ENCODE peak calls at places on chromosomes 3 and 15, in four cellular contexts. One of them, this sample, is unnamed.

GRCh38 chr3:73365756-73366397 is 258.9 kb downstream of the PDZRN3 start:
- DNase-seq in AG04450: peak; percentile 29
- DNase-seq in Daoy: peak; percentile 13
- DNase-seq in anterior cingulate cortex: peak; percentile 40
- DNase-seq in this sample: no peak

GRCh38 chr3:186882881-186883685 is 40.6 kb downstream of the ADIPOQ start:
- DNase-seq in AG04450: no peak
- DNase-seq in Daoy: peak; percentile 85
- DNase-seq in anterior cingulate cortex: no peak
- DNase-seq in this sample: peak; percentile 15

GRCh38 chr15:51444807-51445206 is 103.4 kb downstream of the GLDN start:
- DNase-seq in AG04450: no peak
- DNase-seq in Daoy: no peak
- DNase-seq in anterior cingulate cortex: no peak
- DNase-seq in this sample: no peak

GRCh38 chr15:72554471-72555425 is 80.6 kb downstream of the ARIH1 start:
- DNase-seq in AG04450: peak; percentile 38
- DNase-seq in Daoy: peak; percentile 78
- DNase-seq in anterior cingulate cortex: no peak
- DNase-seq in this sample: no peak

GRCh38 chr15:82176528-82176927 is 86.0 kb downstream of the EFL1 start:
- DNase-seq in AG04450: no peak
- DNase-seq in Daoy: no peak
- DNase-seq in anterior cingulate cortex: no peak
- DNase-seq in this sample: peak; percentile 4

GRCh38 chr15:57237282-57237642 is 139.0 kb upstream of the CGNL1 start:
- DNase-seq in AG04450: no peak
- DNase-seq in Daoy: no peak
- DNase-seq in anterior cingulate cortex: no peak
- DNase-seq in this sample: no peak

GRCh38 chr15:31338318-31338878 is 11.8 kb downstream of the KLF13 start:
- DNase-seq in AG04450: no peak
- DNase-seq in Daoy: peak; percentile 37
- DNase-seq in anterior cingulate cortex: no peak
- DNase-seq in this sample: no peak

GRCh38 chr3:99638244-99638948 is at the start of gene COL8A1:
- DNase-seq in AG04450: peak; percentile 47
- DNase-seq in Daoy: peak; percentile 69
- DNase-seq in anterior cingulate cortex: no peak
- DNase-seq in this sample: no peak

GRCh38 chr3:50264964-50265485 is 3.9 kb upstream of the SEMA3B start:
- DNase-seq in AG04450: no peak
- DNase-seq in Daoy: no peak
- DNase-seq in anterior cingulate cortex: no peak
- DNase-seq in this sample: no peak

GRCh38 chr3:27507515-27508266 is 23.5 kb upstream of the SLC4A7 start:
- DNase-seq in AG04450: no peak
- DNase-seq in Daoy: no peak
- DNase-seq in anterior cingulate cortex: no peak
- DNase-seq in this sample: no peak

GRCh38 chr15:89114974-89115373 is 26.7 kb downstream of the ABHD2 start:
- DNase-seq in AG04450: peak; percentile 38
- DNase-seq in Daoy: no peak
- DNase-seq in anterior cingulate cortex: no peak
- DNase-seq in this sample: no peak

GRCh38 chr3:148723591-148723990 is 25.9 kb downstream of the AGTR1 start:
- DNase-seq in AG04450: peak; percentile 21
- DNase-seq in Daoy: peak; percentile 33
- DNase-seq in anterior cingulate cortex: no peak
- DNase-seq in this sample: no peak

GRCh38 chr3:126208618-126209256 is 28.4 kb upstream of the ALDH1L1 start:
- DNase-seq in AG04450: peak; percentile 80
- DNase-seq in Daoy: peak; percentile 97
- DNase-seq in anterior cingulate cortex: no peak
- DNase-seq in this sample: peak; percentile 64

GRCh38 chr15:80309769-80310384 is 57.9 kb upstream of the CTXND1 start:
- DNase-seq in AG04450: no peak
- DNase-seq in Daoy: peak; percentile 15
- DNase-seq in anterior cingulate cortex: no peak
- DNase-seq in this sample: peak; percentile 11

GRCh38 chr3:195195321-195196209 is 75.4 kb downstream of the XXYLT1 start:
- DNase-seq in AG04450: no peak
- DNase-seq in Daoy: no peak
- DNase-seq in anterior cingulate cortex: peak; percentile 57
- DNase-seq in this sample: no peak

GRCh38 chr3:187318819-187319616 is 27.5 kb upstream of the MASP1 start:
- DNase-seq in AG04450: peak; percentile 44
- DNase-seq in Daoy: peak; percentile 80
- DNase-seq in anterior cingulate cortex: no peak
- DNase-seq in this sample: peak; percentile 66

GRCh38 chr3:100266531-100266930 is 5.7 kb downstream of the TBC1D23 start:
- DNase-seq in AG04450: no peak
- DNase-seq in Daoy: no peak
- DNase-seq in anterior cingulate cortex: no peak
- DNase-seq in this sample: no peak

GRCh38 chr15:51368751-51369450 is 27.4 kb downstream of the GLDN start:
- DNase-seq in AG04450: peak; percentile 81
- DNase-seq in Daoy: peak; percentile 88
- DNase-seq in anterior cingulate cortex: no peak
- DNase-seq in this sample: peak; percentile 5

GRCh38 chr3:82942041-82942440 is 1180.6 kb upstream of the GBE1 start:
- DNase-seq in AG04450: no peak
- DNase-seq in Daoy: no peak
- DNase-seq in anterior cingulate cortex: no peak
- DNase-seq in this sample: peak; percentile 6

GRCh38 chr3:72181231-72181630 is 396.3 kb upstream of the PROK2 start:
- DNase-seq in AG04450: no peak
- DNase-seq in Daoy: no peak
- DNase-seq in anterior cingulate cortex: no peak
- DNase-seq in this sample: no peak

GRCh38 chr3:99789322-99789721 is 28.3 kb upstream of the CMSS1 start:
- DNase-seq in AG04450: peak; percentile 16
- DNase-seq in Daoy: peak; percentile 66
- DNase-seq in anterior cingulate cortex: no peak
- DNase-seq in this sample: peak; percentile 81

GRCh38 chr3:133230191-133230590 is 169.7 kb upstream of the BFSP2 start:
- DNase-seq in AG04450: no peak
- DNase-seq in Daoy: peak; percentile 5
- DNase-seq in anterior cingulate cortex: no peak
- DNase-seq in this sample: no peak

GRCh38 chr3:72380711-72381508 is 467.3 kb downstream of the SHQ1 start:
- DNase-seq in AG04450: no peak
- DNase-seq in Daoy: no peak
- DNase-seq in anterior cingulate cortex: no peak
- DNase-seq in this sample: no peak

GRCh38 chr3:14338898-14339458 is 63.4 kb upstream of the SLC6A6 start:
- DNase-seq in AG04450: no peak
- DNase-seq in Daoy: no peak
- DNase-seq in anterior cingulate cortex: no peak
- DNase-seq in this sample: no peak

GRCh38 chr15:52040167-52040900 is 21.3 kb downstream of the MAPK6 start:
- DNase-seq in AG04450: no peak
- DNase-seq in Daoy: no peak
- DNase-seq in anterior cingulate cortex: peak; percentile 3
- DNase-seq in this sample: peak; percentile 67

GRCh38 chr3:100069472-100069871 is 44.8 kb downstream of the FILIP1L start:
- DNase-seq in AG04450: no peak
- DNase-seq in Daoy: no peak
- DNase-seq in anterior cingulate cortex: no peak
- DNase-seq in this sample: no peak

GRCh38 chr15:60899322-60899966 is 329.7 kb downstream of the RORA start:
- DNase-seq in AG04450: no peak
- DNase-seq in Daoy: no peak
- DNase-seq in anterior cingulate cortex: no peak
- DNase-seq in this sample: no peak

GRCh38 chr15:85443593-85444328 is 63.4 kb downstream of the AKAP13 start:
- DNase-seq in AG04450: no peak
- DNase-seq in Daoy: peak; percentile 27
- DNase-seq in anterior cingulate cortex: no peak
- DNase-seq in this sample: peak; percentile 9

GRCh38 chr15:31083394-31083790 is 18.1 kb downstream of the TRPM1 start:
- DNase-seq in AG04450: no peak
- DNase-seq in Daoy: peak; percentile 68
- DNase-seq in anterior cingulate cortex: no peak
- DNase-seq in this sample: peak; percentile 1

GRCh38 chr15:59413577-59413976 is 24.4 kb upstream of the FAM81A start:
- DNase-seq in AG04450: no peak
- DNase-seq in Daoy: no peak
- DNase-seq in anterior cingulate cortex: no peak
- DNase-seq in this sample: no peak

GRCh38 chr3:95356764-95357501 is 1294.1 kb downstream of the NSUN3 start:
- DNase-seq in AG04450: no peak
- DNase-seq in Daoy: no peak
- DNase-seq in anterior cingulate cortex: no peak
- DNase-seq in this sample: no peak

This sample was measured in OCI-M1.